ENCODE peak calls at places on chromosome 2, in four cellular contexts. J is CD4-positive, alpha-beta T cell; W is body of pancreas; A is ovary. U is an unnamed sample.

GRCh38 chr2:85920810-85921545 is 32.2 kb upstream of the ST3GAL5 start:
- DNase-seq in J (no peak), W (peak; percentile 29), A (no peak), U (peak; percentile 59)

GRCh38 chr2:164606557-164606956 is 14.7 kb downstream of the GRB14 start:
- DNase-seq in J (no peak), W (peak; percentile 42), A (no peak), U (no peak)

GRCh38 chr2:201633862-201634261 is 9.4 kb downstream of the TMEM237 start:
- DNase-seq in J (no peak), W (no peak), A (no peak), U (no peak)

GRCh38 chr2:54560146-54560881 is 104.2 kb downstream of the SPTBN1 start:
- DNase-seq in J (peak; percentile 14), W (peak; percentile 43), A (peak; percentile 50), U (no peak)

GRCh38 chr2:239368321-239368720 is 32.5 kb downstream of the HDAC4 start:
- DNase-seq in J (no peak), W (no peak), A (no peak), U (no peak)

GRCh38 chr2:73907840-73908452 is 15.1 kb downstream of the ACTG2 start:
- DNase-seq in J (peak; percentile 41), W (peak; percentile 19), A (no peak), U (peak; percentile 50)

GRCh38 chr2:209787416-209787815 is 15.8 kb downstream of the UNC80 start:
- DNase-seq in J (no peak), W (no peak), A (no peak), U (no peak)

GRCh38 chr2:62653582-62654422 is 51.7 kb upstream of the EHBP1 start:
- DNase-seq in J (no peak), W (no peak), A (no peak), U (no peak)

GRCh38 chr2:216696751-216697560 is 1.6 kb upstream of the IGFBP5 start:
- DNase-seq in J (no peak), W (no peak), A (peak; percentile 20), U (peak; percentile 58)

GRCh38 chr2:230312638-230313037 is 14.4 kb upstream of the SP140L start:
- DNase-seq in J (no peak), W (no peak), A (no peak), U (no peak)

GRCh38 chr2:236545248-236545658 is 24.4 kb upstream of the ACKR3 start:
- DNase-seq in J (no peak), W (no peak), A (no peak), U (no peak)

GRCh38 chr2:218378053-218378452 is 4.0 kb upstream of the SLC11A1 start:
- DNase-seq in J (no peak), W (no peak), A (no peak), U (no peak)

GRCh38 chr2:113831156-113831555 is 58.7 kb upstream of the ACTR3 start:
- DNase-seq in J (no peak), W (peak; percentile 5), A (no peak), U (no peak)

GRCh38 chr2:151374426-151374825 is 17.0 kb downstream of the TNFAIP6 start:
- DNase-seq in J (no peak), W (no peak), A (no peak), U (no peak)

GRCh38 chr2:20728114-20728758 is 61.3 kb downstream of the GDF7 start:
- DNase-seq in J (no peak), W (no peak), A (no peak), U (peak; percentile 14)

GRCh38 chr2:209314641-209315040 is 109.2 kb upstream of the MAP2 start:
- DNase-seq in J (no peak), W (no peak), A (no peak), U (no peak)

GRCh38 chr2:4404363-4404762 is 701.0 kb downstream of the DCDC2C start:
- DNase-seq in J (no peak), W (no peak), A (no peak), U (no peak)

GRCh38 chr2:10614940-10615339 is 74.8 kb downstream of the NOL10 start:
- DNase-seq in J (no peak), W (no peak), A (no peak), U (no peak)

GRCh38 chr2:106542730-106543359 is 55.7 kb downstream of the CD8B2 start:
- DNase-seq in J (peak; percentile 71), W (peak; percentile 68), A (peak; percentile 72), U (peak; percentile 78)

GRCh38 chr2:227389661-227390060 is 1.9 kb upstream of the SCYGR1 start:
- DNase-seq in J (no peak), W (no peak), A (no peak), U (no peak)

GRCh38 chr2:156189584-156189983 is 142.9 kb downstream of the NR4A2 start:
- DNase-seq in J (no peak), W (no peak), A (no peak), U (no peak)

GRCh38 chr2:234249873-234250272 is 199.4 kb downstream of the SPP2 start:
- DNase-seq in J (no peak), W (no peak), A (no peak), U (no peak)
- H3K27ac ChIP-seq in J (no peak overlapping the region), W (no peak overlapping the region), A (no peak overlapping the region), U (no peak overlapping the region)

DNA sequence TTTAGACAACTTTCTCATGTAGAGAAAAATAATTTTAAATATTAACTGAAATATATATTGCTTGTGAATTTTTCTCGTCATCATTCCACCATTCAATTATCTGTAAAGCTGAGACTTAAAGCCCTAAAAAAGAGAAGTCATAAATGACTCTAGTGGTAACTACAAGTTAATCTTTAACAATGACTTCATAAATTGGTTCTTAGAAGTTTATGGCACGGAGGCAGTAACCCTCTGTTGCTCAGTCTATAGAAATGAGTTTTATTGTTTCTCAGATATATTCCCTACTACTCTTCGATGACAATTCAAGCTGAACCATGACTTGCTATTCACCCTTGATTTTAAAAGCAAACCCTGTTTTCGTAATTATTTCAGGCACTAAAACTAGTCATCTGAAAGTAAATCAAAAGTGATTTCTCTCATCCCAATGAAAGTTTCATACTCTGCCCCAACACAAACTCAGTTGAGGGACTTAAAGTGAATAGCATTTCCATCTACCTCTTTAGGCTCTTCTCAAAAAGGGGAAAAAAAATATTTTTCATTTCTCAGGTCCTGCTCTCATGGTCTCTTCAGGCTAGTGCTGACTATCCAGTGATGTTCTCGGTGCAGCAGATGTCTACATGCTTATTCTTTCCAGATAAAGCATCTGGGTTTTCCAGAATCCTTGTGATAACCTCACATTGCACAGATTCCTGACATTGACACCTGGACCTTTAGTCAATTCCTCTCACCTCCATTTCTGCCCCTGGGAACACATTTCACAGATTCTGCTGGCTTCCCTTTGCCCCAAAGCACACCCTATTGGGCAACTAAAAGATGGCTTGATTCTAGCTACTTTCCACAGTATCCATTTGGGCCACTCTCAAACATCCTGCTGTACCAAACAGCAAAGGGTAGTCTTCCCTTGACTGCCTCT is 207.8 kb upstream of the LRATD1 start:
- DNase-seq in J (no peak), W (no peak), A (no peak), U (no peak)
- H3K9me3 ChIP-seq in J (no peaks in the 10 kb centered on the region), W (no peaks in the 10 kb centered on the region), A (no peaks in the 10 kb centered on the region), U (no peaks in the 10 kb centered on the region)

GRCh38 chr2:67237288-67237687 is 159.8 kb upstream of the ETAA1 start:
- DNase-seq in J (no peak), W (no peak), A (no peak), U (no peak)
- H3K27ac ChIP-seq in J (no peak overlapping the region), W (no peak overlapping the region), A (no peak overlapping the region), U (no peak overlapping the region)

GRCh38 chr2:24899361-24899760 is 20.7 kb downstream of the ADCY3 start:
- DNase-seq in J (no peak), W (no peak), A (no peak), U (no peak)
- H3K9me3 ChIP-seq in J (peaks cover 12% of the 10 kb centered on the region), W (peaks cover 12% of the 10 kb centered on the region), A (no peaks in the 10 kb centered on the region), U (peaks cover 21% of the 10 kb centered on the region)

GRCh38 chr2:207048421-207048820 is 109.1 kb downstream of the CPO start:
- DNase-seq in J (no peak), W (no peak), A (no peak), U (no peak)
- H3K27ac ChIP-seq in J (no peak overlapping the region), W (no peak overlapping the region), A (no peak overlapping the region), U (no peak overlapping the region)

DNA sequence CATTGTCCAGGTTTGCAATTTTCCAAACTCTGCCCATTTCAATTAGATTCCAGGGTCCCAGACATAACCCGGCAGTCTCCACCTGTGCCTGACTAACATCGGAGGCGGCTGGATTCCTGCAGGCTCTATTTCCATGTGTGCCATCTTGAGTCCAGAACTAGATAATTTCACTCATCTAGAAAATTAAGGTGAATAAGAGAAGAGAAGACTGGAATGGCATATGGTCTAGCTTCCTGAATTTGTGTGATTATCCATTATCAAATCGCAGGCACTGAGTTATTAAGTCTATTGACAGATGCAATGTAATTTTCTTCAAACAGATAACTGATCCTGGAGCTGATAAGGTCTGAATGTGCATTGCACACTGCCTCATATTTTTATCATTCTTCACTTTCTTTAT is 305.2 kb downstream of the ETAA1 start:
- DNase-seq in J (no peak), W (no peak), A (no peak), U (no peak)
- H3K9me3 ChIP-seq in J (no peaks in the 10 kb centered on the region), W (no peaks in the 10 kb centered on the region), A (no peaks in the 10 kb centered on the region), U (no peaks in the 10 kb centered on the region)

U was measured in SJCRH30.